ENCODE peak calls at places on chromosome 9, in six cellular contexts. G is heart right ventricle; R is CD4-positive, alpha-beta T cell; V is heart left ventricle; O is lower lobe of right lung; Q is right cardiac atrium. A is an unnamed sample. For H3K9me3, the result is how much of the 10 kb centered on the place peaks cover.

GRCh38 chr9:131738838-131739191 is 1.1 kb downstream of the RAPGEF1 start:
- ATAC-seq in G (peak), R (peak), V (peak), O (peak), Q (no peak), A (no peak)

GRCh38 chr9:92440751-92441046 is 16.4 kb upstream of the OMD start:
- ATAC-seq in G (no peak), R (peak), V (no peak), O (no peak), Q (no peak), A (no peak)

GRCh38 chr9:88534456-88535225 is at the start of gene NXNL2:
- ATAC-seq in G (peak), R (peak), V (peak), O (peak), Q (peak), A (peak)

GRCh38 chr9:100601216-100601615 is 23.3 kb downstream of the CAVIN4 start:
- ATAC-seq in G (peak), R (no peak), V (peak), O (peak), Q (no peak), A (no peak)

GRCh38 chr9:107929439-107929838 is 439.9 kb upstream of the KLF4 start:
- ATAC-seq in G (no peak), R (no peak), V (peak), O (peak), Q (peak), A (peak)

GRCh38 chr9:132783006-132783405 is 95.1 kb downstream of the AK8 start:
- ATAC-seq in G (no peak), R (no peak), V (no peak), O (no peak), Q (no peak), A (no peak)

GRCh38 chr9:32928912-32929311 is 72.5 kb downstream of the APTX start:
- ATAC-seq in G (no peak), R (no peak), V (no peak), O (no peak), Q (peak), A (no peak)

GRCh38 chr9:125909497-125909896 is 162.3 kb downstream of the PBX3 start:
- ATAC-seq in G (no peak), R (no peak), V (no peak), O (no peak), Q (no peak), A (no peak)

GRCh38 chr9:129910628-129911567 is 75.6 kb downstream of the USP20 start:
- ATAC-seq in G (no peak), R (no peak), V (no peak), O (no peak), Q (peak), A (peak)

GRCh38 chr9:38390851-38391250 is 1.7 kb upstream of the ALDH1B1 start:
- ATAC-seq in G (no peak), R (no peak), V (no peak), O (no peak), Q (no peak), A (no peak)

GRCh38 chr9:35714123-35714522 is 17.9 kb downstream of the TLN1 start:
- ATAC-seq in G (no peak), R (no peak), V (no peak), O (no peak), Q (no peak), A (no peak)

GRCh38 chr9:3479516-3480352 is 46.1 kb downstream of the RFX3 start:
- ATAC-seq in G (no peak), R (no peak), V (no peak), O (no peak), Q (no peak), A (no peak)

GRCh38 chr9:112809351-112809848 is 58.8 kb downstream of the SNX30 start:
- ATAC-seq in G (peak), R (no peak), V (peak), O (peak), Q (peak), A (no peak)

GRCh38 chr9:5518937-5519319 is 8.6 kb downstream of the PDCD1LG2 start:
- ATAC-seq in G (no peak), R (no peak), V (no peak), O (no peak), Q (no peak), A (no peak)

GRCh38 chr9:33042528-33042927 is 17.5 kb downstream of the DNAJA1 start:
- ATAC-seq in G (no peak), R (no peak), V (no peak), O (no peak), Q (no peak), A (no peak)

GRCh38 chr9:127779136-127779981 is 893 bp upstream of the SH2D3C start:
- ATAC-seq in G (peak), R (peak), V (peak), O (peak), Q (peak), A (peak)

GRCh38 chr9:103872811-103873210 is 221.3 kb upstream of the SMC2 start:
- ATAC-seq in G (no peak), R (no peak), V (no peak), O (no peak), Q (no peak), A (no peak)

GRCh38 chr9:124084087-124084486 is 72.5 kb downstream of the LHX2 start:
- ATAC-seq in G (no peak), R (no peak), V (no peak), O (no peak), Q (no peak), A (no peak)

GRCh38 chr9:115213777-115214428 is 95.9 kb upstream of the TNC start:
- ATAC-seq in G (peak), R (no peak), V (peak), O (peak), Q (peak), A (peak)

GRCh38 chr9:106526805-106527204 is 336.2 kb upstream of the ZNF462 start:
- ATAC-seq in G (no peak), R (no peak), V (no peak), O (no peak), Q (no peak), A (no peak)

GRCh38 chr9:79129865-79130480 is 441.8 kb upstream of the TLE4 start:
- ATAC-seq in G (no peak), R (no peak), V (no peak), O (peak), Q (no peak), A (peak)

GRCh38 chr9:5205071-5205470 is 19.6 kb upstream of the INSL6 start:
- ATAC-seq in G (no peak), R (no peak), V (no peak), O (no peak), Q (no peak), A (no peak)

GRCh38 chr9:8733096-8733954 is 933.7 kb upstream of the DMAC1 start:
- ATAC-seq in G (peak), R (no peak), V (peak), O (no peak), Q (peak), A (peak)

GRCh38 chr9:18857334-18857733 is 175.7 kb downstream of the SAXO1 start:
- ATAC-seq in G (no peak), R (no peak), V (no peak), O (no peak), Q (no peak), A (peak)

GRCh38 chr9:69134412-69134811 is 39.7 kb upstream of the TJP2 start:
- ATAC-seq in G (no peak), R (no peak), V (no peak), O (peak), Q (no peak), A (no peak)

GRCh38 chr9:94127806-94128205 is 43.5 kb downstream of the PTPDC1 start:
- ATAC-seq in G (no peak), R (no peak), V (no peak), O (peak), Q (no peak), A (no peak)

GRCh38 chr9:94126844-94127243 is 42.6 kb downstream of the PTPDC1 start:
- ATAC-seq in G (no peak), R (no peak), V (no peak), O (no peak), Q (no peak), A (no peak)

GRCh38 chr9:94128580-94128979 is 44.3 kb downstream of the PTPDC1 start:
- ATAC-seq in G (no peak), R (no peak), V (no peak), O (no peak), Q (no peak), A (no peak)
- H3K9me3 ChIP-seq in G (under half), R (under half), V (under half), O (under half), Q (under half), A (under half)

GRCh38 chr9:119195521-119195920 is 173.7 kb downstream of the BRINP1 start:
- ATAC-seq in G (no peak), R (no peak), V (no peak), O (no peak), Q (no peak), A (no peak)
- H3K27ac ChIP-seq in G (no peak), R (no peak), V (no peak), O (no peak), Q (no peak), A (no peak)

DNA sequence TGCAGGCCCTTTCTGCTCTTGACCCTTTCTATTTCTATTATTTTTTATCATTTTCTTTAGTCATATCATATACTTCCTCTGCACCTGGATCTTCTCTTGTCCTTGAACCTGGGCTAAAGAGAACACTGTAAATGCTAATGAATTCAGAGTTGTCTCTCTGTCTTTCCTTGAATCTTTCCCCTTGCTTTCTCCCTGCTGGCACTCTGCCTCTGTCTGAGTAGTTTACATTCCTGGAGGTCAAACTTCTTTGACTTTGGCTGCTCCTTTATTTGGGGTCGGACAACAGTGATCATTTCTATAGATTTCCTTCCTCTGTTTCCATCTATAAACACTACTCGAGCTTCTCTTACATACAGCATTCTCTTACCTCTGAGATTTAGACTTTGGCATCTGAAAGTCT is 47.1 kb downstream of the IZUMO3 start:
- ATAC-seq in G (no peak), R (no peak), V (no peak), O (no peak), Q (no peak), A (no peak)
- H3K9me3 ChIP-seq in G (under half), R (under half), V (under half), O (under half), Q (under half), A (under half)

GRCh38 chr9:13520069-13520468 is 240.6 kb upstream of the MPDZ start:
- ATAC-seq in G (no peak), R (no peak), V (no peak), O (no peak), Q (no peak), A (no peak)
- H3K27ac ChIP-seq in G (no peak), R (no peak), V (no peak), O (no peak), Q (no peak), A (no peak)

GRCh38 chr9:135649508-135649907 is 10.2 kb upstream of the GLT6D1 start:
- ATAC-seq in G (no peak), R (no peak), V (no peak), O (no peak), Q (no peak), A (no peak)
- H3K9me3 ChIP-seq in G (under half), R (under half), V (half or more), O (under half), Q (under half), A (under half)

DNA sequence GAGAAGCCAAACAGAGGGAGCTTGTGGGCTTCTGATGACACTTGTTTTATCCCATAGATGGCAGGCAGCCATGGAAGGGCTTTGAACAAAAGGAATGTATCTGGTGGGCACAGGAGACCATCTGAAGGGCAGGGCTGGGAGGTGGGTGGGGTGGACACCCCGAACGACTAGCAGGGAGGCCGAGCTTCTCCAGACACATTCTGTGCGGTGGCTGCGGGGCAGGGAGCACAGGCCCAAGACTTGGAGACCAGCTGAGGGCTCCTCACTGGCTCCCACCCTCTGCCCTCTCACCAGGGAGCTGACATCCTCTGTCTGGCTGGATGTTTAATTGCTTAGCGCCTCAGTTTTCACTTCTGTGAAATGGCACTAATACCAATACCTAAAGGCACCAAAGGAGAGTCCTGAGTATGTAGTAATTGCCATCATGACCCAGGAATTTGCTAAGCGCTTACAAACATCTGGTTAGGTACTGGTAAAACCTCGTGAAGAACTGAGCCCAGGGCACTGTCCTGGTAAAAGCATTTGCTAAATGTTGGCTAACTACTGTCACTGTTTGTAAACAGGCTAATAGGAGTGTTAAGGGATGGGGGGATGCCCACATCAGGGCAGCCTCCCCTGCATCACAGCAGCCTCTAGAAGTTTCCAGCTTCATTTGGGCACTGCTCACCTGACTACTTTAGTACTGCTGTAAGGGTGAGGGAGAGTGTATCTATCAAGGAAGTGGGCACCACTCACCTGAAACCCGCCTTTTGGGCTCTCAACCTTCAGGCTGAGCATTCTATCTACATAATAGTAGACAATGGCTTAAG is 2.1 kb upstream of the PHF2 start:
- ATAC-seq in G (no peak), R (no peak), V (no peak), O (no peak), Q (no peak), A (no peak)
- H3K27ac ChIP-seq in G (no peak), R (no peak), V (no peak), O (peak), Q (no peak), A (peak)